ENCODE peak calls at places on chromosomes 12 and 14, in ten cellular contexts. W is AG09319, B is left ventricle myocardium inferior, Y is mesothelial cell of epicardium, T is A549, A is tibial nerve, F is AG04449, I is thyroid gland, V is dorsolateral prefrontal cortex, N is heart left ventricle. K is an unnamed sample.

GRCh38 chr14:93033983-93034670 is 81.6 kb downstream of the ITPK1 start:
- DNase-seq in Y (no peak), W (no peak), B (no peak), V (peak), A (no peak), T (no peak), N (no peak), I (no peak), F (no peak), K (no peak)

GRCh38 chr14:60396718-60397343 is 89.0 kb downstream of the C14orf39 start:
- DNase-seq in W (no peak), T (no peak), Y (no peak), I (no peak), B (no peak), N (no peak), V (no peak), A (no peak), F (no peak), K (no peak)

GRCh38 chr12:52139579-52140062 is 52.2 kb downstream of the KRT80 start:
- DNase-seq in A (no peak), T (peak), F (no peak), B (no peak), I (peak), V (no peak), W (no peak), N (no peak), Y (peak), K (peak)

GRCh38 chr12:115421796-115422709 is 738.1 kb upstream of the TBX3 start:
- DNase-seq in B (no peak), W (no peak), F (no peak), I (no peak), N (no peak), T (no peak), V (no peak), A (no peak), Y (no peak), K (no peak)

GRCh38 chr14:103847439-103847953 is at the start of gene PPP1R13B:
- DNase-seq in B (peak), F (no peak), A (peak), T (peak), N (peak), Y (peak), V (peak), I (peak), W (peak), K (peak)

GRCh38 chr14:73825551-73826188 is 26.0 kb upstream of the PTGR2 start:
- DNase-seq in I (peak), Y (peak), W (peak), T (peak), A (peak), B (peak), V (peak), F (no peak), N (peak), K (peak)

GRCh38 chr12:108312885-108313203 is 26.3 kb downstream of the CMKLR1 start:
- DNase-seq in I (peak), B (peak), F (no peak), W (no peak), N (peak), A (no peak), Y (no peak), T (no peak), V (no peak), K (no peak)

GRCh38 chr12:66279127-66279712 is 23.1 kb upstream of the HELB start:
- DNase-seq in F (no peak), I (no peak), T (peak), A (no peak), V (no peak), Y (no peak), W (no peak), B (no peak), N (no peak), K (no peak)

GRCh38 chr12:78194448-78194847 is 363.8 kb downstream of the NAV3 start:
- DNase-seq in I (no peak), N (no peak), A (no peak), B (no peak), F (peak), W (peak), Y (no peak), T (no peak), V (no peak), K (no peak)

GRCh38 chr12:120242971-120243699 is 22.4 kb downstream of the PXN start:
- DNase-seq in W (no peak), T (no peak), B (no peak), F (no peak), A (no peak), N (no peak), V (no peak), I (no peak), Y (no peak), K (peak)

GRCh38 chr12:92601680-92602079 is 101.1 kb upstream of the PLEKHG7 start:
- DNase-seq in B (no peak), F (no peak), W (no peak), I (no peak), N (no peak), T (no peak), A (no peak), V (no peak), Y (no peak), K (no peak)

GRCh38 chr12:8996682-8997405 is 7.5 kb downstream of the KLRG1 start:
- DNase-seq in F (no peak), W (no peak), I (no peak), V (no peak), A (no peak), Y (no peak), N (no peak), B (no peak), T (no peak), K (no peak)

GRCh38 chr12:22215467-22216253 is 118.8 kb downstream of the ST8SIA1 start:
- DNase-seq in T (no peak), V (no peak), Y (no peak), A (no peak), B (no peak), N (no peak), F (no peak), W (peak), I (no peak), K (no peak)

GRCh38 chr12:4997939-4998338 is 45.7 kb upstream of the KCNA5 start:
- DNase-seq in F (peak), B (no peak), V (no peak), A (peak), T (peak), N (peak), Y (no peak), W (peak), I (no peak), K (no peak)

GRCh38 chr12:16599081-16599480 is 6.9 kb downstream of the LMO3 start:
- DNase-seq in B (no peak), W (no peak), T (no peak), I (no peak), Y (no peak), A (no peak), N (no peak), F (no peak), V (no peak), K (no peak)

GRCh38 chr12:2578772-2579171 is 216.0 kb upstream of the FKBP4 start:
- DNase-seq in N (no peak), I (no peak), V (no peak), T (no peak), B (no peak), W (no peak), Y (no peak), F (no peak), A (no peak), K (no peak)

GRCh38 chr12:65313704-65314317 is 35.3 kb downstream of the MSRB3 start:
- DNase-seq in A (no peak), I (no peak), T (peak), W (no peak), N (no peak), Y (no peak), V (no peak), F (no peak), B (no peak), K (no peak)

GRCh38 chr12:105561981-105562726 is 231.7 kb downstream of the C12orf75 start:
- DNase-seq in V (no peak), Y (peak), I (no peak), F (peak), T (peak), B (peak), N (peak), W (no peak), A (no peak), K (no peak)

GRCh38 chr12:56839489-56840442 is 76.6 kb downstream of the HSD17B6 start:
- DNase-seq in N (peak), A (peak), F (no peak), V (peak), I (peak), W (no peak), T (peak), Y (no peak), B (peak), K (no peak)

GRCh38 chr12:16612647-16613046 is 6.7 kb upstream of the LMO3 start:
- DNase-seq in A (no peak), I (no peak), Y (no peak), F (no peak), V (no peak), N (no peak), W (no peak), B (no peak), T (no peak), K (no peak)

GRCh38 chr12:47801170-47801903 is 18.4 kb downstream of the HDAC7 start:
- DNase-seq in I (no peak), Y (no peak), A (no peak), F (no peak), B (peak), V (no peak), T (no peak), N (peak), W (no peak), K (no peak)

GRCh38 chr14:101761881-101762529 is 496 bp downstream of the PPP2R5C start:
- DNase-seq in V (no peak), T (no peak), W (no peak), I (peak), B (peak), Y (peak), N (peak), A (peak), F (no peak), K (no peak)

GRCh38 chr14:74401504-74402241 is 24.3 kb downstream of the SYNDIG1L start:
- DNase-seq in B (peak), Y (no peak), V (no peak), I (peak), N (peak), A (peak), F (no peak), T (no peak), W (no peak), K (no peak)

GRCh38 chr14:103880986-103881926 is 33.9 kb upstream of the PPP1R13B start:
- DNase-seq in A (no peak), W (no peak), I (peak), V (no peak), Y (no peak), N (peak), B (peak), T (no peak), F (no peak), K (no peak)

GRCh38 chr12:71057330-71057729 is 100.5 kb downstream of the TSPAN8 start:
- DNase-seq in W (no peak), F (no peak), A (no peak), B (no peak), N (no peak), V (no peak), Y (no peak), I (no peak), T (no peak), K (no peak)

GRCh38 chr12:19093218-19093617 is 36.3 kb upstream of the PLEKHA5 start:
- DNase-seq in Y (no peak), A (no peak), I (no peak), N (no peak), B (no peak), V (no peak), T (no peak), F (no peak), W (no peak), K (no peak)

GRCh38 chr14:69587389-69587788 is 12.7 kb upstream of the CCDC177 start:
- DNase-seq in Y (no peak), W (no peak), V (no peak), N (no peak), F (no peak), A (no peak), B (no peak), I (no peak), T (no peak), K (no peak)

GRCh38 chr14:68794130-68794855 is 1.4 kb upstream of the ZFP36L1 start:
- DNase-seq in A (peak), W (peak), B (peak), Y (peak), V (no peak), N (peak), T (peak), I (peak), F (peak), K (no peak)

GRCh38 chr12:63782466-63782865 is 2.8 kb downstream of the RXYLT1 start:
- DNase-seq in T (no peak), V (no peak), F (no peak), W (no peak), B (no peak), A (no peak), N (no peak), I (no peak), Y (no peak), K (no peak)

GRCh38 chr12:63779498-63780481 is at the start of gene RXYLT1:
- DNase-seq in B (peak), F (no peak), N (peak), W (peak), V (peak), T (peak), A (peak), Y (peak), I (peak), K (peak)
- TF ChIP-seq CTCF in B (peak), F (no peak), N (no peak), W (no peak), V (no peak), T (no peak), A (peak), Y (no peak), I (no peak), K (no peak)

GRCh38 chr14:99271951-99272668 is at the start of gene BCL11B:
- DNase-seq in F (peak), I (peak), N (peak), T (peak), A (peak), Y (peak), V (peak), W (peak), B (peak), K (peak)
- TF ChIP-seq CTCF in F (peak), I (peak), N (peak), T (peak), A (no peak), Y (peak), V (peak), W (peak), B (peak), K (peak)

GRCh38 chr12:58249610-58250009 is 308.2 kb downstream of the ATP23 start:
- DNase-seq in T (no peak), N (peak), F (no peak), Y (no peak), A (no peak), W (no peak), B (no peak), V (no peak), I (peak), K (no peak)

GRCh38 chr12:58252914-58253313 is 311.5 kb downstream of the ATP23 start:
- DNase-seq in F (no peak), W (no peak), Y (no peak), T (no peak), N (no peak), B (no peak), V (no peak), I (no peak), A (no peak), K (no peak)

GRCh38 chr12:58248599-58248998 is 307.2 kb downstream of the ATP23 start:
- DNase-seq in T (no peak), A (no peak), I (no peak), W (no peak), F (no peak), Y (no peak), B (no peak), V (no peak), N (no peak), K (no peak)

GRCh38 chr12:58242803-58243628 is 301.6 kb downstream of the ATP23 start:
- DNase-seq in I (no peak), N (no peak), F (no peak), V (no peak), T (no peak), A (no peak), B (no peak), Y (no peak), W (peak), K (no peak)

DNA sequence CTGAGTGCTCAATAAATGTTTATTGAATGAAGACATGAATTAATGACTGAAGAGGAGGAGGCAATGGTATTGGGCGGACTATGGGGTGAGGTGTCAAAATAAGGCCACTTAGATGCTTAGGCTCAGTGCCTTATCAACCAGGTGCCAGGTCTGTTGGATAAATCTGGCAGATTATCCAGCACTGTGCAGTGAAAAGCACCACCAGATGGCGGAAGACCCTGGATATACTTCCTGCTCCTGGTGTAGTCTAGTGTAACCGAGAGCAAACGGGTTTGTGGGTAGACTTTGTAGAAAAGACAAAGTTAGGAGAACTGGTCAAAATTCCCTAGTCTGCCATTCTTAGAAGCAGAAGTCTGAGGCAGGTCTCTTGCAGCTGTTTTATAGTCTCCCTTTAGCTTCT is 306.3 kb downstream of the ATP23 start:
- DNase-seq in Y (no peak), W (no peak), A (no peak), I (no peak), T (peak), B (no peak), N (no peak), V (no peak), F (no peak), K (no peak)
- TF ChIP-seq CTCF in Y (no peak), W (no peak), A (no peak), I (no peak), T (peak), B (no peak), N (no peak), V (no peak), F (no peak), K (peak)

DNA sequence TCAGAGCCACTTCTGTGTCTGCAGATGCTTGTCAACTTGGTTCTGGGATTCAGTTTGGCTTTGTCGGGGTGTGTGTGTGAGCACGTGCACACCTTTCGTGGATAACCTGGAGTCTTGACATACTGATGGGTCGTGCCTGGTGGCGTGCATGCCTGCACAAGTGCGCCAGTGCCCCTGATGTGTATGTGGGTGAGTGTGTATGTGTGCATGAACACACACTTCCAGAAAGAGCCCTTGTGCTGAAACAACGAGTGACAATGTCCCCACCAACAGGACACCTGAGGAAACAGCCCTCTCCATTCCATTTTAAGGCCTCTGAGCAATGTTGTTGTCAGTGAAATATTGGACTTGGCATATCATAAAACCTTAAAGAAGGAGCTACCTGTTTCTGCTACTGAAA is 53.9 kb downstream of the SMUG1 start:
- DNase-seq in V (no peak), A (no peak), F (no peak), T (peak), N (no peak), Y (no peak), W (no peak), B (no peak), I (no peak), K (peak)
- TF ChIP-seq CTCF in V (no peak), A (no peak), F (no peak), T (no peak), N (no peak), Y (no peak), W (no peak), B (no peak), I (no peak), K (peak)

GRCh38 chr14:32383337-32384009 is 54.4 kb downstream of the AKAP6 start:
- DNase-seq in A (no peak), I (no peak), T (no peak), N (no peak), W (no peak), B (no peak), V (no peak), F (no peak), Y (no peak), K (no peak)

GRCh38 chr14:32384464-32384863 is 55.4 kb downstream of the AKAP6 start:
- DNase-seq in Y (no peak), B (no peak), A (no peak), V (no peak), I (no peak), N (no peak), F (no peak), T (no peak), W (no peak), K (no peak)

GRCh38 chr14:32381869-32382268 is 52.8 kb downstream of the AKAP6 start:
- DNase-seq in T (no peak), B (no peak), N (no peak), I (no peak), F (no peak), A (no peak), V (no peak), W (no peak), Y (no peak), K (no peak)

GRCh38 chr14:32379447-32379846 is 50.3 kb downstream of the AKAP6 start:
- DNase-seq in I (no peak), N (no peak), A (no peak), V (no peak), T (no peak), F (no peak), Y (no peak), B (no peak), W (no peak), K (no peak)

DNA sequence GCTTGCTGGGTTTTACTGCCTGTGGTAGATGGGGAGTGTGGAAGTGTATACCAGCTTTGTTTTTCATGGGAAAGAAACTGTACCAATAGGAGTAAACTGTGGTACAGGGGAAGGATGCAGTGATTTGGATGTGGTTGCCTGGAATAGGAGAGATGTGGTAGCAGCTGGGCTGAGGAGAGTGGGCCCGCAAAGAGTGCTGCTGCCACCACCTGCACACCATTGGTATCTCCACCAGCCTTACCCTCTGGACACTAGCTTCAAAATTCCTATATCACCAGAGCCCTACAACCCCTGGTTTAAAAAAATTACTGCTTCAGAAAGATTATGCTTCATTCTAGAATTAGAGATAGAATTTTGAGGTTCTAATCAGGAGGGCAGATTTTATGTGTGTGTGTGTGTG is 53.6 kb downstream of the AKAP6 start:
- DNase-seq in T (peak), V (peak), N (no peak), F (no peak), I (peak), W (no peak), Y (no peak), B (no peak), A (no peak), K (no peak)
- TF ChIP-seq CTCF in T (peak), V (peak), N (peak), F (peak), I (no peak), W (peak), Y (no peak), B (peak), A (no peak), K (peak)

DNA sequence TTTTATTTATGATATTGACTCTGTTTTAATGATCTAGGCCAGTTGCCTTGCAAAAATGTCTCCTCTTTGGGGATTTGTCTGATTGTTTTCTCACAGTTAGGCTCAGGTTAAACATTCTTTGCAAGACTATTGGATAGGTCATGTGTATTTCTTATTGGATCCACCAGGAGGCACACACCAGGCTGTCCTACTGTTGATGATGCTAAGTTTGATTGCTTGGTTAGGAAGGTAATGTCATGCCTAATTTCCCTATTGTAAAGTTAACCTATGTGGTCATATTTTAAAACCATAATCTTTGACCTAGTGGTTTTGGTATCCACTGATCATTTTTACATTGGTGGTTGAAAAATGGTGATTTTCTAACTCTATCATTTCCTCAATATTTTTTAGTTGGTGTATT is 137.1 kb downstream of the BRMS1L start:
- DNase-seq in A (no peak), Y (no peak), F (no peak), W (no peak), V (no peak), B (no peak), N (no peak), T (peak), I (no peak), K (no peak)
- TF ChIP-seq CTCF in A (no peak), Y (peak), F (no peak), W (peak), V (no peak), B (no peak), N (no peak), T (peak), I (no peak), K (peak)

GRCh38 chr14:104968541-104969401 is 9.4 kb downstream of the AHNAK2 start:
- DNase-seq in B (no peak), Y (no peak), A (no peak), V (no peak), T (peak), N (peak), I (peak), F (no peak), W (no peak), K (no peak)
- TF ChIP-seq CTCF in B (no peak), Y (no peak), A (peak), V (no peak), T (peak), N (no peak), I (no peak), F (no peak), W (no peak), K (no peak)

K was measured in D721Med.